ENCODE peak calls at places on chromosome 10, in nine cellular contexts. E is bronchial epithelial cell; N is stimulated activated CD8-positive, alpha-beta memory T cell treated with anti-CD3 and anti-CD28 coated beads, Interleukin-4, amount 100 ng/mL, for 48 hours; Z is stimulated activated CD4-positive, alpha-beta T cell treated with anti-CD3 and anti-CD28 coated beads, TNF-alpha, amount 100 ng/mL, for 24 hours; V is A549; W is NCI-H2081; Q is EH; M is CD4-positive, alpha-beta T cell; L is naive thymus-derived CD8-positive, alpha-beta T cell. T is an unnamed sample.

GRCh38 chr10:29920408-29921070 is 138.8 kb downstream of the JCAD start:
- DNase-seq in E (no peak), N (no peak), Z (no peak), V (no peak), W (no peak), Q (peak), M (no peak), L (no peak), T (no peak)

GRCh38 chr10:3363316-3364070 is 190.9 kb upstream of the PITRM1 start:
- DNase-seq in E (no peak), N (no peak), Z (no peak), V (no peak), W (no peak), Q (no peak), M (no peak), L (no peak), T (no peak)

GRCh38 chr10:81875680-81876252 is 772 bp downstream of the NRG3 start:
- DNase-seq in E (no peak), N (no peak), Z (no peak), V (no peak), W (no peak), Q (no peak), M (no peak), L (no peak), T (no peak)

GRCh38 chr10:110610308-110610774 is 33.8 kb upstream of the RBM20 start:
- DNase-seq in E (peak), N (peak), Z (no peak), V (peak), W (peak), Q (peak), M (peak), L (peak), T (peak)

GRCh38 chr10:99595236-99595635 is 25.0 kb downstream of the SLC25A28 start:
- DNase-seq in E (no peak), N (no peak), Z (no peak), V (no peak), W (no peak), Q (no peak), M (no peak), L (no peak), T (no peak)

GRCh38 chr10:86137561-86137960 is 229.0 kb downstream of the GRID1 start:
- DNase-seq in E (no peak), N (no peak), Z (no peak), V (no peak), W (no peak), Q (no peak), M (no peak), L (no peak), T (no peak)

GRCh38 chr10:86229811-86230409 is 136.7 kb downstream of the GRID1 start:
- DNase-seq in E (no peak), N (no peak), Z (no peak), V (no peak), W (no peak), Q (no peak), M (no peak), L (no peak), T (no peak)

GRCh38 chr10:132452216-132452650 is 55.2 kb downstream of the PWWP2B start:
- DNase-seq in E (no peak), N (peak), Z (no peak), V (no peak), W (no peak), Q (peak), M (no peak), L (peak), T (no peak)

GRCh38 chr10:113026679-113027078 is 76.6 kb downstream of the TCF7L2 start:
- DNase-seq in E (no peak), N (no peak), Z (no peak), V (no peak), W (no peak), Q (peak), M (no peak), L (no peak), T (no peak)

GRCh38 chr10:72087392-72087968 is 871 bp downstream of the SPOCK2 start:
- DNase-seq in E (no peak), N (peak), Z (no peak), V (no peak), W (no peak), Q (no peak), M (peak), L (peak), T (no peak)

GRCh38 chr10:106740071-106740470 is 424.4 kb downstream of the SORCS1 start:
- DNase-seq in E (no peak), N (no peak), Z (no peak), V (no peak), W (no peak), Q (no peak), M (no peak), L (no peak), T (no peak)

GRCh38 chr10:23384364-23384763 is 39.8 kb upstream of the C10orf67 start:
- DNase-seq in E (peak), N (no peak), Z (no peak), V (no peak), W (no peak), Q (peak), M (no peak), L (no peak), T (no peak)

GRCh38 chr10:132359305-132360040 is 27.5 kb downstream of the LRRC27 start:
- DNase-seq in E (no peak), N (no peak), Z (no peak), V (no peak), W (no peak), Q (no peak), M (no peak), L (no peak), T (no peak)

GRCh38 chr10:132555648-132556575 is 18.3 kb downstream of the INPP5A start:
- DNase-seq in E (no peak), N (no peak), Z (no peak), V (no peak), W (no peak), Q (no peak), M (no peak), L (no peak), T (no peak)

GRCh38 chr10:75395955-75396860 is 5.4 kb downstream of the ZNF503 start:
- DNase-seq in E (no peak), N (no peak), Z (no peak), V (no peak), W (no peak), Q (peak), M (no peak), L (no peak), T (no peak)

GRCh38 chr10:59688921-59689351 is 20.7 kb downstream of the SLC16A9 start:
- DNase-seq in E (peak), N (no peak), Z (no peak), V (no peak), W (no peak), Q (no peak), M (no peak), L (no peak), T (peak)

GRCh38 chr10:59905066-59905734 is 1.2 kb downstream of the CCDC6 start:
- DNase-seq in E (peak), N (peak), Z (peak), V (no peak), W (peak), Q (peak), M (no peak), L (no peak), T (peak)

GRCh38 chr10:45150997-45151396 is 150.3 kb downstream of the ZNF22 start:
- DNase-seq in E (no peak), N (no peak), Z (no peak), V (no peak), W (no peak), Q (no peak), M (no peak), L (no peak), T (no peak)

GRCh38 chr10:61456095-61456789 is 3.1 kb upstream of the TMEM26 start:
- DNase-seq in E (no peak), N (no peak), Z (no peak), V (no peak), W (no peak), Q (peak), M (no peak), L (no peak), T (no peak)

GRCh38 chr10:86169506-86170254 is 196.9 kb downstream of the GRID1 start:
- DNase-seq in E (no peak), N (no peak), Z (no peak), V (no peak), W (no peak), Q (no peak), M (no peak), L (no peak), T (no peak)

GRCh38 chr10:122240401-122240800 is 30.7 kb upstream of the BTBD16 start:
- DNase-seq in E (no peak), N (no peak), Z (no peak), V (no peak), W (no peak), Q (no peak), M (no peak), L (no peak), T (no peak)